ENCODE peak calls at places on chromosomes 7 and 10, in six cellular contexts. V is AG08395, C is AG08396, T is NCI-H1092 treated with DMSO at 0.1 percent for 48 hours, J is GM04504, R is putamen. Y is an unnamed sample.

GRCh38 chr7:83985766-83986165 is 208.8 kb downstream of the SEMA3A start:
- DNase-seq in V (no peak), C (no peak), T (no peak), J (no peak), R (no peak), Y (no peak)

GRCh38 chr7:37081436-37081835 is 357.1 kb upstream of the AOAH start:
- DNase-seq in V (no peak), C (no peak), T (peak), J (no peak), R (no peak), Y (no peak)

GRCh38 chr7:47714669-47715607 is 133.0 kb upstream of the TNS3 start:
- DNase-seq in V (no peak), C (no peak), T (no peak), J (no peak), R (no peak), Y (no peak)

GRCh38 chr10:86043236-86043635 is 323.4 kb downstream of the GRID1 start:
- DNase-seq in V (no peak), C (no peak), T (no peak), J (no peak), R (no peak), Y (no peak)

GRCh38 chr10:70690584-70690983 is 18.3 kb downstream of the ADAMTS14 start:
- DNase-seq in V (no peak), C (no peak), T (peak), J (no peak), R (no peak), Y (no peak)

GRCh38 chr10:7887417-7887816 is 69.1 kb downstream of the TAF3 start:
- DNase-seq in V (no peak), C (no peak), T (no peak), J (no peak), R (no peak), Y (peak)

GRCh38 chr10:112695539-112695938 is 248.5 kb downstream of the VTI1A start:
- DNase-seq in V (no peak), C (no peak), T (no peak), J (no peak), R (no peak), Y (no peak)

GRCh38 chr10:620417-620816 is 69.1 kb downstream of the DIP2C start:
- DNase-seq in V (no peak), C (no peak), T (no peak), J (no peak), R (no peak), Y (no peak)

GRCh38 chr7:32881074-32881982 is 10.2 kb downstream of the KBTBD2 start:
- DNase-seq in V (peak), C (no peak), T (no peak), J (no peak), R (no peak), Y (no peak)

GRCh38 chr10:17650416-17650815 is 6.5 kb downstream of the STAM start:
- DNase-seq in V (no peak), C (no peak), T (no peak), J (no peak), R (no peak), Y (no peak)

GRCh38 chr10:13158401-13158800 is 3.0 kb upstream of the MCM10 start:
- DNase-seq in V (no peak), C (no peak), T (no peak), J (no peak), R (no peak), Y (no peak)

GRCh38 chr10:111207525-111207924 is 130.7 kb downstream of the ADRA2A start:
- DNase-seq in V (no peak), C (no peak), T (no peak), J (no peak), R (no peak), Y (no peak)

GRCh38 chr10:66805610-66806009 is 120.2 kb upstream of the LRRTM3 start:
- DNase-seq in V (no peak), C (no peak), T (no peak), J (no peak), R (no peak), Y (no peak)

GRCh38 chr10:93991596-93992284 is 2.0 kb upstream of the PLCE1 start:
- DNase-seq in V (peak), C (peak), T (no peak), J (peak), R (peak), Y (peak)

GRCh38 chr7:139249179-139249822 is 18.3 kb downstream of the UBN2 start:
- DNase-seq in V (no peak), C (no peak), T (no peak), J (no peak), R (no peak), Y (no peak)

GRCh38 chr10:54363390-54363789 is 437.6 kb downstream of the PCDH15 start:
- DNase-seq in V (no peak), C (no peak), T (no peak), J (no peak), R (no peak), Y (no peak)

GRCh38 chr7:141609566-141609965 is 58.4 kb downstream of the AGK start:
- DNase-seq in V (no peak), C (no peak), T (no peak), J (no peak), R (no peak), Y (no peak)

GRCh38 chr7:132757778-132758177 is 181.5 kb upstream of the PLXNA4 start:
- DNase-seq in V (no peak), C (no peak), T (no peak), J (no peak), R (no peak), Y (no peak)

GRCh38 chr7:1558181-1558811 is 2.3 kb upstream of the TMEM184A start:
- DNase-seq in V (no peak), C (peak), T (no peak), J (no peak), R (no peak), Y (no peak)

GRCh38 chr10:48598243-48598935 is 6.5 kb downstream of the ARHGAP22 start:
- DNase-seq in V (no peak), C (no peak), T (peak), J (no peak), R (peak), Y (no peak)

GRCh38 chr10:58813573-58813972 is 300.9 kb downstream of the BICC1 start:
- DNase-seq in V (no peak), C (no peak), T (peak), J (no peak), R (no peak), Y (no peak)

GRCh38 chr7:106757846-106758245 is 96.9 kb upstream of the CCDC71L start:
- DNase-seq in V (peak), C (no peak), T (peak), J (peak), R (no peak), Y (no peak)

GRCh38 chr7:81949306-81949705 is 179.5 kb upstream of the HGF start:
- DNase-seq in V (no peak), C (no peak), T (no peak), J (no peak), R (no peak), Y (no peak)

GRCh38 chr7:80183900-80184685 is 49.5 kb downstream of the GNAI1 start:
- DNase-seq in V (no peak), C (no peak), T (no peak), J (no peak), R (no peak), Y (no peak)

GRCh38 chr10:97542169-97543024 is 30.2 kb upstream of the ANKRD2 start:
- DNase-seq in V (peak), C (peak), T (no peak), J (peak), R (no peak), Y (peak)

GRCh38 chr10:30183076-30183402 is 123.7 kb upstream of the JCAD start:
- DNase-seq in V (no peak), C (no peak), T (no peak), J (no peak), R (no peak), Y (no peak)

GRCh38 chr7:29479606-29480200 is 83.9 kb upstream of the PRR15 start:
- DNase-seq in V (no peak), C (no peak), T (no peak), J (no peak), R (peak), Y (peak)

GRCh38 chr7:2488272-2488645 is 12.1 kb upstream of the GRIFIN start:
- DNase-seq in V (peak), C (no peak), T (no peak), J (no peak), R (no peak), Y (peak)

GRCh38 chr10:71217266-71218045 is 5.1 kb downstream of the UNC5B start:
- DNase-seq in V (no peak), C (peak), T (no peak), J (no peak), R (no peak), Y (peak)

GRCh38 chr7:68807681-68808080 is 790.6 kb upstream of the AUTS2 start:
- DNase-seq in V (no peak), C (no peak), T (no peak), J (no peak), R (no peak), Y (no peak)

GRCh38 chr10:98033515-98033914 is 3.1 kb upstream of the CRTAC1 start:
- DNase-seq in V (no peak), C (no peak), T (no peak), J (no peak), R (no peak), Y (no peak)

GRCh38 chr10:77555591-77556212 is 81.9 kb downstream of the KCNMA1 start:
- DNase-seq in V (no peak), C (no peak), T (no peak), J (no peak), R (no peak), Y (no peak)

GRCh38 chr7:5452470-5452899 is 28.9 kb upstream of the TNRC18 start:
- DNase-seq in V (peak), C (no peak), T (no peak), J (no peak), R (no peak), Y (no peak)

GRCh38 chr7:140404565-140405080 is 765 bp downstream of the RAB19 start:
- DNase-seq in V (no peak), C (no peak), T (no peak), J (no peak), R (no peak), Y (no peak)

GRCh38 chr10:33129987-33130386 is 172.0 kb upstream of the ITGB1 start:
- DNase-seq in V (peak), C (peak), T (no peak), J (no peak), R (no peak), Y (no peak)

Y was measured in hepatic stellate cell.